ENCODE peak calls at places on chromosome 22, in six cellular contexts. D is colonic mucosa; A is activated gamma-delta T cell treated with anti-CD3 and anti-CD28 coated beads, Interleukin-2, amount 50 U/mL, for 16 hours; P is AG08395; T is coronary artery; H is memory B cell. Q is an unnamed sample.

GRCh38 chr22:32202539-32203180 is 2.2 kb downstream of the RFPL2 start:
- DNase-seq in D (peak; percentile 71), A (no peak), P (peak; percentile 40), T (no peak), H (no peak), Q (peak; percentile 58)

GRCh38 chr22:42263944-42264343 is 6.5 kb downstream of the TCF20 start:
- DNase-seq in D (no peak), A (no peak), P (no peak), T (no peak), H (no peak), Q (no peak)

GRCh38 chr22:35154937-35155387 is 89.0 kb downstream of the ISX start:
- DNase-seq in D (peak; percentile 67), A (no peak), P (peak; percentile 77), T (no peak), H (peak; percentile 19), Q (peak; percentile 39)

GRCh38 chr22:17806437-17806836 is 32.2 kb upstream of the BID start:
- DNase-seq in D (no peak), A (no peak), P (no peak), T (no peak), H (no peak), Q (no peak)

GRCh38 chr22:27245056-27245455 is 556.5 kb downstream of the MN1 start:
- DNase-seq in D (no peak), A (no peak), P (no peak), T (no peak), H (no peak), Q (no peak)

GRCh38 chr22:36197601-36198146 is 3.9 kb downstream of the APOL4 start:
- DNase-seq in D (no peak), A (no peak), P (no peak), T (peak; percentile 73), H (no peak), Q (no peak)

GRCh38 chr22:45444168-45444567 is 30.7 kb downstream of the RIBC2 start:
- DNase-seq in D (no peak), A (no peak), P (no peak), T (no peak), H (no peak), Q (no peak)

GRCh38 chr22:38788016-38788415 is 5.9 kb downstream of the DNAL4 start:
- DNase-seq in D (no peak), A (no peak), P (no peak), T (no peak), H (no peak), Q (no peak)

GRCh38 chr22:49877642-49878041 is 24.0 kb downstream of the ZBED4 start:
- DNase-seq in D (no peak), A (no peak), P (no peak), T (no peak), H (no peak), Q (no peak)

GRCh38 chr22:29073618-29074275 is 912 bp downstream of the KREMEN1 start:
- DNase-seq in D (peak; percentile 65), A (no peak), P (peak; percentile 44), T (no peak), H (peak; percentile 26), Q (peak; percentile 9)

GRCh38 chr22:41831828-41832552 is 915 bp upstream of the SREBF2 start:
- DNase-seq in D (no peak), A (no peak), P (no peak), T (no peak), H (no peak), Q (no peak)

GRCh38 chr22:31211862-31212730 is at the start of gene LIMK2:
- DNase-seq in D (peak; percentile 98), A (peak; percentile 95), P (peak; percentile 94), T (peak; percentile 91), H (peak; percentile 96), Q (peak; percentile 86)

GRCh38 chr22:27170491-27170890 is 513.1 kb downstream of the MIAT start:
- DNase-seq in D (no peak), A (no peak), P (peak; percentile 98), T (peak; percentile 89), H (no peak), Q (no peak)

GRCh38 chr22:46075764-46076531 is 74.4 kb upstream of the PPARA start:
- DNase-seq in D (no peak), A (no peak), P (no peak), T (peak; percentile 75), H (no peak), Q (no peak)

GRCh38 chr22:31055322-31056159 is 25.6 kb upstream of the SMTN start:
- DNase-seq in D (peak; percentile 73), A (no peak), P (peak; percentile 95), T (peak; percentile 93), H (no peak), Q (peak; percentile 92)

GRCh38 chr22:41857160-41857859 is 24.4 kb downstream of the SREBF2 start:
- DNase-seq in D (peak; percentile 65), A (peak; percentile 76), P (peak; percentile 50), T (no peak), H (peak; percentile 41), Q (peak; percentile 66)

GRCh38 chr22:21829523-21829922 is 37.9 kb downstream of the MAPK1 start:
- DNase-seq in D (no peak), A (no peak), P (no peak), T (no peak), H (no peak), Q (no peak)

GRCh38 chr22:45876136-45877035 is 100.6 kb downstream of the WNT7B start:
- DNase-seq in D (no peak), A (no peak), P (no peak), T (peak; percentile 66), H (no peak), Q (no peak)